ENCODE peak calls at places on chromosome 6, in seven cellular contexts. One of them, this sample, is unnamed.

GRCh38 chr6:3748208-3748701 is 3.3 kb downstream of the PXDC1 start:
- DNase-seq in gastrocnemius medialis: peak; percentile 81
- DNase-seq in lower leg skin: peak; percentile 79
- DNase-seq in adrenal gland: peak; percentile 86
- DNase-seq in pancreas: peak; percentile 69
- DNase-seq in MM.1S: peak; percentile 49
- DNase-seq in GM12864: no peak
- DNase-seq in this sample: no peak

GRCh38 chr6:130076512-130076911 is 58.1 kb downstream of the L3MBTL3 start:
- DNase-seq in MM.1S: no peak
- DNase-seq in pancreas: no peak
- DNase-seq in GM12864: no peak
- DNase-seq in lower leg skin: no peak
- DNase-seq in adrenal gland: no peak
- DNase-seq in gastrocnemius medialis: no peak
- DNase-seq in this sample: no peak

GRCh38 chr6:104908031-104908430 is 48.3 kb upstream of the HACE1 start:
- DNase-seq in adrenal gland: no peak
- DNase-seq in lower leg skin: no peak
- DNase-seq in GM12864: no peak
- DNase-seq in MM.1S: no peak
- DNase-seq in gastrocnemius medialis: no peak
- DNase-seq in pancreas: no peak
- DNase-seq in this sample: peak; percentile 4

GRCh38 chr6:137155830-137156229 is 17.6 kb downstream of the IL22RA2 start:
- DNase-seq in adrenal gland: no peak
- DNase-seq in GM12864: no peak
- DNase-seq in MM.1S: peak; percentile 56
- DNase-seq in gastrocnemius medialis: no peak
- DNase-seq in lower leg skin: no peak
- DNase-seq in pancreas: no peak
- DNase-seq in this sample: no peak

GRCh38 chr6:137728386-137729349 is 138.4 kb upstream of the TNFAIP3 start:
- DNase-seq in adrenal gland: peak; percentile 77
- DNase-seq in lower leg skin: no peak
- DNase-seq in GM12864: no peak
- DNase-seq in gastrocnemius medialis: peak; percentile 65
- DNase-seq in pancreas: no peak
- DNase-seq in MM.1S: no peak
- DNase-seq in this sample: peak; percentile 63

GRCh38 chr6:164640946-164641345 is 668.5 kb downstream of the C6orf118 start:
- DNase-seq in gastrocnemius medialis: no peak
- DNase-seq in adrenal gland: no peak
- DNase-seq in pancreas: no peak
- DNase-seq in GM12864: no peak
- DNase-seq in lower leg skin: no peak
- DNase-seq in MM.1S: peak; percentile 40
- DNase-seq in this sample: no peak

GRCh38 chr6:43192911-43193310 is 10.9 kb downstream of the CUL9 start:
- DNase-seq in lower leg skin: no peak
- DNase-seq in gastrocnemius medialis: no peak
- DNase-seq in adrenal gland: no peak
- DNase-seq in pancreas: no peak
- DNase-seq in GM12864: no peak
- DNase-seq in MM.1S: no peak
- DNase-seq in this sample: no peak

GRCh38 chr6:27066381-27066780 is 181.1 kb upstream of the PRSS16 start:
- DNase-seq in adrenal gland: no peak
- DNase-seq in lower leg skin: no peak
- DNase-seq in pancreas: no peak
- DNase-seq in gastrocnemius medialis: no peak
- DNase-seq in MM.1S: no peak
- DNase-seq in GM12864: no peak
- DNase-seq in this sample: no peak

GRCh38 chr6:34958748-34959147 is 69.7 kb downstream of the ANKS1A start:
- DNase-seq in adrenal gland: no peak
- DNase-seq in gastrocnemius medialis: no peak
- DNase-seq in pancreas: no peak
- DNase-seq in lower leg skin: no peak
- DNase-seq in GM12864: no peak
- DNase-seq in MM.1S: no peak
- DNase-seq in this sample: no peak

GRCh38 chr6:82030761-82031160 is 216.8 kb downstream of the IBTK start:
- DNase-seq in MM.1S: no peak
- DNase-seq in pancreas: no peak
- DNase-seq in lower leg skin: no peak
- DNase-seq in gastrocnemius medialis: no peak
- DNase-seq in GM12864: no peak
- DNase-seq in adrenal gland: no peak
- DNase-seq in this sample: no peak

GRCh38 chr6:30915591-30915946 is 1.5 kb downstream of the VARS2 start:
- DNase-seq in adrenal gland: peak; percentile 30
- DNase-seq in MM.1S: peak; percentile 51
- DNase-seq in GM12864: peak; percentile 21
- DNase-seq in pancreas: no peak
- DNase-seq in gastrocnemius medialis: peak; percentile 46
- DNase-seq in lower leg skin: no peak
- DNase-seq in this sample: no peak

GRCh38 chr6:125207956-125208355 is 54.4 kb downstream of the TPD52L1 start:
- DNase-seq in MM.1S: no peak
- DNase-seq in lower leg skin: no peak
- DNase-seq in adrenal gland: no peak
- DNase-seq in pancreas: no peak
- DNase-seq in gastrocnemius medialis: no peak
- DNase-seq in GM12864: no peak
- DNase-seq in this sample: no peak

GRCh38 chr6:132298344-132298949 is 102.8 kb downstream of the MOXD1 start:
- DNase-seq in MM.1S: peak; percentile 66
- DNase-seq in pancreas: no peak
- DNase-seq in lower leg skin: peak; percentile 43
- DNase-seq in GM12864: peak; percentile 24
- DNase-seq in gastrocnemius medialis: no peak
- DNase-seq in adrenal gland: peak; percentile 49
- DNase-seq in this sample: no peak

GRCh38 chr6:68718379-68719073 is 83.4 kb downstream of the ADGRB3 start:
- DNase-seq in pancreas: no peak
- DNase-seq in adrenal gland: no peak
- DNase-seq in GM12864: no peak
- DNase-seq in gastrocnemius medialis: no peak
- DNase-seq in MM.1S: no peak
- DNase-seq in lower leg skin: no peak
- DNase-seq in this sample: no peak

GRCh38 chr6:2110504-2110903 is 134.9 kb downstream of the GMDS start:
- DNase-seq in MM.1S: no peak
- DNase-seq in adrenal gland: no peak
- DNase-seq in GM12864: no peak
- DNase-seq in lower leg skin: no peak
- DNase-seq in gastrocnemius medialis: no peak
- DNase-seq in pancreas: no peak
- DNase-seq in this sample: no peak

GRCh38 chr6:115838763-115839401 is 221.8 kb downstream of the FRK start:
- DNase-seq in lower leg skin: no peak
- DNase-seq in pancreas: no peak
- DNase-seq in gastrocnemius medialis: no peak
- DNase-seq in MM.1S: peak; percentile 14
- DNase-seq in adrenal gland: peak; percentile 29
- DNase-seq in GM12864: peak; percentile 5
- DNase-seq in this sample: no peak

GRCh38 chr6:150043501-150044412 is 18.4 kb upstream of the RAET1L start:
- DNase-seq in lower leg skin: no peak
- DNase-seq in GM12864: no peak
- DNase-seq in adrenal gland: no peak
- DNase-seq in MM.1S: no peak
- DNase-seq in pancreas: no peak
- DNase-seq in gastrocnemius medialis: no peak
- DNase-seq in this sample: no peak

GRCh38 chr6:6758915-6759654 is 170.6 kb downstream of the LY86 start:
- DNase-seq in lower leg skin: peak; percentile 56
- DNase-seq in adrenal gland: peak; percentile 67
- DNase-seq in pancreas: peak; percentile 72
- DNase-seq in gastrocnemius medialis: peak; percentile 55
- DNase-seq in MM.1S: peak; percentile 73
- DNase-seq in GM12864: peak; percentile 13
- DNase-seq in this sample: no peak

GRCh38 chr6:32047539-32047854 is 9.3 kb downstream of the CYP21A2 start:
- DNase-seq in lower leg skin: no peak
- DNase-seq in pancreas: no peak
- DNase-seq in adrenal gland: no peak
- DNase-seq in gastrocnemius medialis: no peak
- DNase-seq in MM.1S: no peak
- DNase-seq in GM12864: no peak
- DNase-seq in this sample: no peak

GRCh38 chr6:107668826-107669474 is 155.2 kb downstream of the SCML4 start:
- DNase-seq in adrenal gland: no peak
- DNase-seq in MM.1S: no peak
- DNase-seq in lower leg skin: no peak
- DNase-seq in gastrocnemius medialis: no peak
- DNase-seq in pancreas: no peak
- DNase-seq in GM12864: peak; percentile 53
- DNase-seq in this sample: no peak

GRCh38 chr6:100084301-100085161 is 90.5 kb upstream of the MCHR2 start:
- DNase-seq in MM.1S: no peak
- DNase-seq in GM12864: no peak
- DNase-seq in pancreas: no peak
- DNase-seq in adrenal gland: no peak
- DNase-seq in gastrocnemius medialis: no peak
- DNase-seq in lower leg skin: no peak
- DNase-seq in this sample: no peak

GRCh38 chr6:65116326-65116725 is 590.7 kb downstream of the EYS start:
- DNase-seq in adrenal gland: no peak
- DNase-seq in lower leg skin: no peak
- DNase-seq in gastrocnemius medialis: no peak
- DNase-seq in GM12864: no peak
- DNase-seq in pancreas: no peak
- DNase-seq in MM.1S: no peak
- DNase-seq in this sample: no peak

GRCh38 chr6:33446356-33446755 is 8.0 kb upstream of the ZBTB9 start:
- DNase-seq in lower leg skin: no peak
- DNase-seq in gastrocnemius medialis: no peak
- DNase-seq in GM12864: no peak
- DNase-seq in adrenal gland: no peak
- DNase-seq in pancreas: no peak
- DNase-seq in MM.1S: no peak
- DNase-seq in this sample: no peak

GRCh38 chr6:89122625-89123024 is 4.8 kb upstream of the SRSF12 start:
- DNase-seq in gastrocnemius medialis: no peak
- DNase-seq in GM12864: no peak
- DNase-seq in MM.1S: peak; percentile 71
- DNase-seq in lower leg skin: no peak
- DNase-seq in pancreas: no peak
- DNase-seq in adrenal gland: no peak
- DNase-seq in this sample: no peak

GRCh38 chr6:34062815-34063214 is 83.1 kb downstream of the GRM4 start:
- DNase-seq in adrenal gland: no peak
- DNase-seq in MM.1S: no peak
- DNase-seq in gastrocnemius medialis: no peak
- DNase-seq in pancreas: no peak
- DNase-seq in GM12864: no peak
- DNase-seq in lower leg skin: no peak
- DNase-seq in this sample: no peak

DNA sequence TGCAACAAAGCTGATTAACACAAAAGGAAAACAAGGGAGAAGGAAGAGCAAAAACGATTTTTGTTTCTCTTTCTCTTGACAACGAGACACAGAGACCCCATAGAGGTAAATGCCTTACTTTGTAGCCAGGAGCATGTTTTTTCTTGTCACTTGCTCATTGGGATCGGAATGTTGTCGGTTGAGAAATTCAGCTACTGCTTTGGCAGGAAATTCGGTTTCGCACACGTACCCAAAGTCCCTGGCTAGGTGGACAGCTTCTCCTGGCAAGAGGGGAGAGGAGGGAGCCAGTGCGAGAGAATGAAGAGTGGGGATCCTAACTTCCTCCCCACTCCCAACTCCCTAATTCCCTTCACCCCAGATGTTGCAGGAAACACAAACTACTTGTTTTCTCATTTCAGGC is 14.5 kb downstream of the TFAP2A start:
- DNase-seq in adrenal gland: no peak
- DNase-seq in lower leg skin: no peak
- DNase-seq in pancreas: no peak
- DNase-seq in MM.1S: no peak
- DNase-seq in GM12864: no peak
- DNase-seq in gastrocnemius medialis: no peak
- DNase-seq in this sample: no peak
- H3K4me3 ChIP-seq in adrenal gland: no peak overlapping the region
- H3K4me3 ChIP-seq in lower leg skin: no peak overlapping the region
- H3K4me3 ChIP-seq in pancreas: no peak overlapping the region
- H3K4me3 ChIP-seq in MM.1S: no peak overlapping the region
- H3K4me3 ChIP-seq in GM12864: no peak overlapping the region
- H3K4me3 ChIP-seq in gastrocnemius medialis: no peak overlapping the region
- H3K4me3 ChIP-seq in this sample: no peak overlapping the region

DNA sequence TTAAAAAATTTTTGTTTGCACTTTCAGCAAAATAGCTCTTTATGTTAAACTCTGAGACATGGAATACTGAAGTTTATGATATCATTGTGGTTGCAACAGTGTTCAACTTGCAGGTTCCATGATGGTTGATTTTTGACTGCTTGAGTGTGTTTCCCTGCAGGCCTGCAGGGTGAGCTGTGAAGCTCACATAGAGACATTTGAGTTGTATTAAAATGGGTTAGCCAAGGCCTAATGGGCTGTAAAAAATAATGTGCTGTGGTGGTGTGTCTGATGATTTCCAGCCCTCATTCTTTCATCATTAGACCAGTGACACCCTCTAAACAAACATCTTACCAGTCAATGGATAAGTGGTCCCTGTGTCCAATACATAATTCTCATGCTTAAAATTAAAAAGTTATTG is 321.4 kb downstream of the FARS2 start:
- DNase-seq in pancreas: no peak
- DNase-seq in adrenal gland: no peak
- DNase-seq in MM.1S: no peak
- DNase-seq in GM12864: no peak
- DNase-seq in lower leg skin: no peak
- DNase-seq in gastrocnemius medialis: no peak
- DNase-seq in this sample: no peak
- TF ChIP-seq CTCF in pancreas: no peak
- TF ChIP-seq CTCF in adrenal gland: no peak
- TF ChIP-seq CTCF in MM.1S: no peak
- TF ChIP-seq CTCF in GM12864: no peak
- TF ChIP-seq CTCF in lower leg skin: no peak
- TF ChIP-seq CTCF in gastrocnemius medialis: no peak
- TF ChIP-seq CTCF in this sample: peak; percentile 18

GRCh38 chr6:101398716-101399626 is 5.5 kb downstream of the GRIK2 start:
- DNase-seq in gastrocnemius medialis: no peak
- DNase-seq in pancreas: no peak
- DNase-seq in lower leg skin: no peak
- DNase-seq in MM.1S: no peak
- DNase-seq in GM12864: no peak
- DNase-seq in adrenal gland: no peak
- DNase-seq in this sample: no peak
- H3K4me3 ChIP-seq in gastrocnemius medialis: no peak overlapping the region
- H3K4me3 ChIP-seq in pancreas: no peak overlapping the region
- H3K4me3 ChIP-seq in lower leg skin: no peak overlapping the region
- H3K4me3 ChIP-seq in MM.1S: no peak overlapping the region
- H3K4me3 ChIP-seq in GM12864: no peak overlapping the region
- H3K4me3 ChIP-seq in adrenal gland: no peak overlapping the region
- H3K4me3 ChIP-seq in this sample: peak overlapping the region; percentile 38

DNA sequence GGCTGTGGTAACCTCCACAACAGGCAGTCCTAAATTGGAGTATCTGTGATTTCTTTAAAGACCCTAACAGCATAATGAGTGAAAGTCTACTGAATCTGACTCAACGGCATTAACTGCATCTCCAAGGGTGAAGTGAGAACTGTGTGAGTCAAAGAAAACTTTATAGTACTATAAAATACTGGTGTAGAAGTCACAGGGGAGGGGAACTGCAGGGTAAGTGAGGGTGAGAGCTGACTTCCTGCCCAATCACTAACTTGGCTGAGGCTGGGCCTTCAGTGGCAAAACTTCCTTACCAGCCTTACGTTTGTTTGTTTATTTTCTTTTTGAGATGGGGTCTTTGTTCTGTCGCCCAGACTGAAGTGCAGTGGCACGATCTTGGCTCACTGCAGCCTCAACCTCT is 109.8 kb downstream of the PTPRK start:
- DNase-seq in gastrocnemius medialis: no peak
- DNase-seq in MM.1S: no peak
- DNase-seq in pancreas: no peak
- DNase-seq in lower leg skin: no peak
- DNase-seq in adrenal gland: no peak
- DNase-seq in GM12864: no peak
- DNase-seq in this sample: no peak
- TF ChIP-seq CTCF in gastrocnemius medialis: no peak
- TF ChIP-seq CTCF in MM.1S: no peak
- TF ChIP-seq CTCF in pancreas: no peak
- TF ChIP-seq CTCF in lower leg skin: no peak
- TF ChIP-seq CTCF in adrenal gland: no peak
- TF ChIP-seq CTCF in GM12864: no peak
- TF ChIP-seq CTCF in this sample: no peak